ENCODE peak calls at places on chromosomes 11 and 22, in six cellular contexts. J, Z, L, K, W and P are unnamed samples.

GRCh38 chr11:44451706-44452105 is 113.8 kb upstream of the CD82 start:
- DNase-seq in Z (no peak), K (no peak), W (no peak), J (no peak), L (no peak), P (no peak)

GRCh38 chr11:19951558-19952083 is 208.7 kb downstream of the DBX1 start:
- DNase-seq in K (peak), W (no peak), L (peak), J (peak), Z (peak), P (no peak)

GRCh38 chr11:119342362-119343130 is 1.9 kb upstream of the C1QTNF5 start:
- DNase-seq in W (no peak), J (no peak), Z (no peak), L (no peak), K (no peak), P (peak)

GRCh38 chr11:118975771-118976709 is 4.5 kb downstream of the FOXR1 start:
- DNase-seq in K (no peak), J (no peak), W (no peak), L (no peak), Z (no peak), P (no peak)

GRCh38 chr11:31761636-31762035 is 49.5 kb downstream of the PAX6 start:
- DNase-seq in L (no peak), K (no peak), Z (no peak), W (no peak), J (no peak), P (no peak)

GRCh38 chr22:32106930-32107329 is 52.2 kb downstream of the C22orf42 start:
- DNase-seq in K (no peak), Z (peak), L (no peak), W (peak), J (no peak), P (peak)

GRCh38 chr11:61095022-61095421 is 7.3 kb upstream of the CD5 start:
- DNase-seq in L (no peak), Z (no peak), W (no peak), J (no peak), K (no peak), P (no peak)

GRCh38 chr11:27720277-27720830 is 20.1 kb upstream of the BDNF start:
- DNase-seq in Z (peak), W (peak), L (no peak), K (peak), J (peak), P (peak)

GRCh38 chr11:20672575-20672974 is 3.2 kb downstream of the NELL1 start:
- DNase-seq in Z (no peak), W (no peak), J (no peak), K (no peak), L (no peak), P (no peak)

GRCh38 chr11:31655483-31655882 is 145.9 kb downstream of the ELP4 start:
- DNase-seq in W (no peak), L (no peak), J (peak), Z (no peak), K (peak), P (no peak)

GRCh38 chr22:19036523-19037273 is 85.5 kb downstream of the DGCR2 start:
- DNase-seq in L (no peak), Z (no peak), W (no peak), J (peak), K (peak), P (peak)

GRCh38 chr11:75966546-75967287 is 151.7 kb downstream of the UVRAG start:
- DNase-seq in W (no peak), J (peak), Z (no peak), L (no peak), K (peak), P (no peak)

GRCh38 chr11:36035999-36036398 is 92.1 kb downstream of the LDLRAD3 start:
- DNase-seq in W (no peak), Z (no peak), J (no peak), L (no peak), K (no peak), P (no peak)

GRCh38 chr11:70014291-70014690 is 63.8 kb upstream of the ANO1 start:
- DNase-seq in K (no peak), Z (no peak), W (no peak), L (no peak), J (no peak), P (no peak)

GRCh38 chr11:92702037-92702436 is 267.4 kb upstream of the MTNR1B start:
- DNase-seq in J (peak), K (no peak), L (no peak), Z (no peak), W (no peak), P (no peak)

GRCh38 chr11:3823303-3823702 is 14.9 kb downstream of the PGAP2 start:
- DNase-seq in J (peak), W (no peak), K (peak), Z (no peak), L (no peak), P (no peak)

GRCh38 chr11:22711880-22712279 is 45.5 kb downstream of the GAS2 start:
- DNase-seq in L (no peak), W (no peak), K (no peak), J (no peak), Z (no peak), P (no peak)

GRCh38 chr11:84899740-84900139 is 727.4 kb downstream of the DLG2 start:
- DNase-seq in K (peak), L (no peak), J (peak), Z (no peak), W (no peak), P (peak)

GRCh38 chr11:10351768-10352641 is 47.1 kb downstream of the ADM start:
- DNase-seq in L (peak), J (peak), Z (peak), W (peak), K (peak), P (peak)

GRCh38 chr11:11247576-11247975 is 105.5 kb downstream of the CSNK2A3 start:
- DNase-seq in W (no peak), L (no peak), J (no peak), K (no peak), Z (no peak), P (no peak)

GRCh38 chr11:63535734-63536133 is 874 bp upstream of the PLAAT4 start:
- DNase-seq in K (no peak), W (no peak), J (no peak), L (no peak), Z (no peak), P (no peak)

GRCh38 chr11:43987384-43988039 is 45.1 kb downstream of the C11orf96 start:
- DNase-seq in Z (no peak), J (peak), K (peak), W (no peak), L (no peak), P (no peak)

GRCh38 chr11:2776351-2777061 is 76.7 kb upstream of the KCNQ1OT1 start:
- DNase-seq in K (no peak), W (no peak), Z (no peak), J (no peak), L (no peak), P (no peak)

GRCh38 chr11:110069158-110069737 is 23.9 kb upstream of the ZC3H12C start:
- DNase-seq in J (peak), Z (no peak), L (no peak), W (no peak), K (peak), P (no peak)

GRCh38 chr11:101127348-101127698 is 2.3 kb downstream of the PGR start:
- DNase-seq in W (peak), L (no peak), Z (no peak), K (no peak), J (no peak), P (peak)

GRCh38 chr11:60161107-60161506 is 21.8 kb downstream of the MS4A6A start:
- DNase-seq in L (no peak), W (no peak), K (no peak), J (no peak), Z (no peak), P (no peak)

GRCh38 chr11:94895451-94895850 is 77.9 kb downstream of the CWC15 start:
- DNase-seq in J (peak), L (no peak), K (peak), W (no peak), Z (no peak), P (no peak)

GRCh38 chr11:79762271-79762935 is 321.6 kb upstream of the TENM4 start:
- DNase-seq in K (no peak), L (no peak), Z (no peak), W (no peak), J (peak), P (no peak)

GRCh38 chr11:93622043-93622442 is 39.4 kb upstream of the CEP295 start:
- DNase-seq in W (no peak), L (no peak), Z (no peak), J (no peak), K (no peak), P (no peak)

GRCh38 chr11:70333206-70333605 is 62.7 kb downstream of the PPFIA1 start:
- DNase-seq in W (no peak), Z (no peak), L (no peak), J (peak), K (peak), P (no peak)

GRCh38 chr11:11620251-11620965 is 1.4 kb downstream of the GALNT18 start:
- DNase-seq in W (peak), L (peak), J (peak), K (peak), Z (peak), P (peak)

GRCh38 chr11:3088806-3089205 is 31.6 kb upstream of the CARS1 start:
- DNase-seq in L (no peak), W (no peak), K (no peak), J (no peak), Z (no peak), P (no peak)

DNA sequence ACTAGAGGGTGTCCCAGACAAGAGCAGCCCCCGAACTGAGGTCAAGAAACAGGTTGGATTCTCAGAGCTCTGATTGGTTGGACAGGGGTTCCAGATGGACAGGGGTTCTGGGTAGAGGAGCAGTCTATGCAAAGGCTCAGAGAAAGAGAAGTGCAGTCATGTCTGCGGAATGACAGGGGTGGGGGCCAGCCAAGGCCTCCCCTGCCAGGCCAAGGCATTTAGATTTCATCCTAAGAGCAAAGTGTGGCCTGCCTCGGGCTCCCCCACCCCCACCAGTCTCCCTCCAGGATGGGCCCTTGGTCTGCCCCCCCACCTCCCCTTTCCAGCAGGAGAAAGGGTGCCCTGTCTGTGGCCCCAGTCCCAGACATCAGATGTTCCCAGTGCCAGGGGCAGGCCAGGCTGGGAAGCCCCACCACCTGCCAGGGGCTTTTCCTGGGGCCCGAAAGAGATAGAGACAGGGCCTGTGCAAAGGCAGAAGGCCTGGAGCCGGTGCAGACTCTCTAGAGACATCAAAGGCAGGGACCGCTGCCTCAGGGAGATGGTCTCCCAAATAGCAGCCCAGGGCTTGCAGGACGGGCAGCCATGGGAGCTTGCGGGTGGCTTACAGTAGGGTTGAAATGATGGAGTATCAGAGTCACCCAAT is 9.4 kb downstream of the SUSD2 start:
- DNase-seq in Z (no peak), K (no peak), J (no peak), W (no peak), L (no peak), P (no peak)
- H2BK120ac ChIP-seq in Z (no peak), K (peak), J (peak), W (no peak), L (peak), P (no peak)

GRCh38 chr11:124839051-124839971 is 25.9 kb upstream of the ROBO3 start:
- DNase-seq in K (no peak), L (no peak), Z (no peak), W (peak), J (no peak), P (peak)
- H2AFZ ChIP-seq in K (no peak), L (peak), Z (peak), W (no peak), J (peak), P (no peak)

GRCh38 chr11:46918087-46918751 is at the start of gene LRP4:
- DNase-seq in Z (no peak), L (no peak), W (peak), J (no peak), K (peak), P (peak)
- H2BK120ac ChIP-seq in Z (no peak), L (peak), W (no peak), J (no peak), K (peak), P (no peak)

GRCh38 chr22:36871669-36872081 is 10.9 kb downstream of the NCF4 start:
- DNase-seq in W (no peak), K (no peak), J (no peak), Z (no peak), L (peak), P (peak)
- H2AFZ ChIP-seq in W (no peak), K (no peak), J (no peak), Z (no peak), L (no peak), P (no peak)

GRCh38 chr11:125504580-125504979 is 8.5 kb upstream of the FEZ1 start:
- DNase-seq in Z (no peak), J (no peak), W (no peak), K (no peak), L (no peak), P (no peak)
- H2BK120ac ChIP-seq in Z (no peak), J (no peak), W (no peak), K (no peak), L (no peak), P (no peak)

GRCh38 chr11:78652866-78653265 is 78.2 kb upstream of the NARS2 start:
- DNase-seq in J (no peak), L (no peak), W (peak), K (no peak), Z (no peak), P (no peak)

GRCh38 chr11:78654071-78654470 is 79.4 kb upstream of the NARS2 start:
- DNase-seq in J (no peak), L (no peak), W (peak), K (no peak), Z (no peak), P (no peak)

GRCh38 chr11:78651136-78651775 is 76.6 kb upstream of the NARS2 start:
- DNase-seq in Z (no peak), J (peak), K (no peak), W (peak), L (no peak), P (no peak)

GRCh38 chr11:78653294-78653909 is 78.7 kb upstream of the NARS2 start:
- DNase-seq in K (no peak), W (peak), Z (no peak), L (no peak), J (no peak), P (no peak)

DNA sequence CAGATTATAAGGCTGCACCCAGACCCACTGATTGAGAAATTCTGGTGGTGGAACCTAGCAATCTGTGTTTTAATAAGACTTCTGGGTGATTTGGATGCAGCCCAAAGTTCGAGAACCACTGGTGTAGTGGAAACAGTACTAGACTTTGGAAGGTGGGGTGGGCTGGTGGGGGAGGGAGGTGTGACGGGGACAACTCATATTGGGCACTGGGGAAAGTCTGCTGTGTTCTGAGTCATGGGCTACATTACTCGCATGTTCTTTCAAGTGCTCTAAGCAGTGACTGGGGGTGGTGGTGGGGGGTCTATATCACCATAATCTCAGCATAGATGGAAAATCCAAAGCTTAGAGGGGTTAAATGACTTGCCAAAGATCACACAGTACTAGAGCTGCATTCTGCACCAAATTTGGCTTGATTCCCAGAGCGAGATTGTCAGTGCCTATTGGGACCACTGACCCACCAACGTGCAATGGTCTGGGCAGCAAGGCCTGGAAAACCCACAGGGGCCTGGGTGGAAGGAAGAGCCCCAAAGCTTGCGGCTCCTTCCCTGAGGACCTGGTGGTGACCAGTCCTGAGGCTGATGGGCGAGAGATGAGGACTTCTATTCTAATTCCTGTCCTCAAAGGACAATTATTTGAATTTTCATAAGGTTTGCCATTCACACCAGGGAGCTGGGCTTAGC is 77.4 kb upstream of the NARS2 start:
- DNase-seq in W (peak), J (no peak), K (no peak), Z (no peak), L (no peak), P (no peak)
- H2AFZ ChIP-seq in W (no peak), J (no peak), K (no peak), Z (no peak), L (no peak), P (no peak)

GRCh38 chr11:313787-314547 is at the start of gene IFITM1:
- DNase-seq in L (no peak), Z (no peak), J (peak), K (peak), W (peak), P (no peak)

GRCh38 chr11:316031-316701 is 2.3 kb downstream of the IFITM1 start:
- DNase-seq in J (no peak), Z (no peak), L (no peak), K (peak), W (peak), P (peak)

GRCh38 chr11:316891-317291 is 3.1 kb downstream of the IFITM1 start:
- DNase-seq in W (no peak), K (no peak), Z (no peak), J (no peak), L (no peak), P (peak)

GRCh38 chr11:315051-315481 is 1.2 kb downstream of the IFITM1 start:
- DNase-seq in Z (no peak), W (no peak), J (no peak), L (no peak), K (peak), P (no peak)

GRCh38 chr11:315516-315994 is 1.7 kb downstream of the IFITM1 start:
- DNase-seq in K (no peak), Z (no peak), W (no peak), J (no peak), L (no peak), P (no peak)
- H2BK120ac ChIP-seq in K (peak), Z (no peak), W (no peak), J (no peak), L (no peak), P (no peak)